ENCODE peak calls at places on chromosomes 2 and 18, in nine cellular contexts. D, U, H, I, G, V, Q, L and X are unnamed samples.

GRCh38 chr18:8389391-8390340 is 219.6 kb upstream of the RAB12 start:
- DNase-seq in D (no peak), U (peak), H (peak), I (peak), G (peak), V (peak), Q (peak), L (peak), X (peak)

GRCh38 chr18:58315041-58315440 is 271.0 kb downstream of the NEDD4L start:
- DNase-seq in D (no peak), U (no peak), H (no peak), I (no peak), G (no peak), V (no peak), Q (peak), L (no peak), X (no peak)

GRCh38 chr2:185526156-185526555 is 212.4 kb upstream of the FSIP2 start:
- DNase-seq in D (no peak), U (no peak), H (no peak), I (no peak), G (no peak), V (no peak), Q (no peak), L (no peak), X (no peak)

GRCh38 chr18:73614812-73615211 is 532.8 kb downstream of the FBXO15 start:
- DNase-seq in D (no peak), U (no peak), H (no peak), I (no peak), G (no peak), V (no peak), Q (no peak), L (no peak), X (no peak)

GRCh38 chr2:207403950-207404349 is 125.8 kb upstream of the CREB1 start:
- DNase-seq in D (no peak), U (no peak), H (no peak), I (no peak), G (no peak), V (no peak), Q (no peak), L (no peak), X (no peak)

GRCh38 chr2:180291552-180292421 is 284.7 kb upstream of the CWC22 start:
- DNase-seq in D (no peak), U (no peak), H (no peak), I (no peak), G (no peak), V (no peak), Q (no peak), L (no peak), X (peak)

GRCh38 chr2:30923575-30923974 is 116.3 kb upstream of the CAPN13 start:
- DNase-seq in D (no peak), U (no peak), H (no peak), I (no peak), G (no peak), V (peak), Q (no peak), L (no peak), X (no peak)

GRCh38 chr2:162474006-162474405 is 130.1 kb downstream of the GCA start:
- DNase-seq in D (no peak), U (no peak), H (no peak), I (no peak), G (no peak), V (no peak), Q (no peak), L (no peak), X (no peak)

GRCh38 chr18:78138993-78139496 is 840.6 kb upstream of the SALL3 start:
- DNase-seq in D (no peak), U (no peak), H (no peak), I (no peak), G (no peak), V (no peak), Q (no peak), L (no peak), X (no peak)

GRCh38 chr18:7658701-7659100 is 91.6 kb downstream of the PTPRM start:
- DNase-seq in D (no peak), U (no peak), H (no peak), I (no peak), G (no peak), V (no peak), Q (no peak), L (no peak), X (no peak)

GRCh38 chr2:215917953-215918620 is 95.3 kb downstream of the MREG start:
- DNase-seq in D (no peak), U (peak), H (no peak), I (no peak), G (no peak), V (no peak), Q (no peak), L (no peak), X (no peak)

GRCh38 chr18:62081248-62081647 is 105.6 kb downstream of the PIGN start:
- DNase-seq in D (no peak), U (peak), H (no peak), I (no peak), G (no peak), V (no peak), Q (no peak), L (no peak), X (no peak)

GRCh38 chr2:82993631-82994030 is 1465.4 kb downstream of the SUCLG1 start:
- DNase-seq in D (no peak), U (no peak), H (no peak), I (no peak), G (no peak), V (no peak), Q (no peak), L (no peak), X (no peak)

GRCh38 chr2:220437938-220438337 is 810.5 kb downstream of the SLC4A3 start:
- DNase-seq in D (no peak), U (no peak), H (no peak), I (no peak), G (no peak), V (no peak), Q (no peak), L (no peak), X (no peak)

GRCh38 chr2:113173563-113174368 is at the start of gene PSD4:
- DNase-seq in D (peak), U (no peak), H (peak), I (peak), G (peak), V (no peak), Q (peak), L (peak), X (no peak)

GRCh38 chr2:180679693-180680092 is 300.7 kb upstream of the UBE2E3 start:
- DNase-seq in D (no peak), U (no peak), H (no peak), I (no peak), G (no peak), V (no peak), Q (no peak), L (no peak), X (no peak)

GRCh38 chr2:236321430-236321829 is 57.2 kb upstream of the ASB18 start:
- DNase-seq in D (no peak), U (no peak), H (no peak), I (no peak), G (no peak), V (no peak), Q (no peak), L (no peak), X (no peak)

GRCh38 chr2:218401834-218402370 is 2.2 kb downstream of the CTDSP1 start:
- DNase-seq in D (no peak), U (no peak), H (no peak), I (no peak), G (no peak), V (peak), Q (no peak), L (peak), X (no peak)

GRCh38 chr2:26401739-26402541 is at the start of gene DRC1:
- DNase-seq in D (no peak), U (peak), H (no peak), I (peak), G (peak), V (peak), Q (peak), L (peak), X (peak)

GRCh38 chr2:238130696-238131628 is 7.5 kb upstream of the KLHL30 start:
- DNase-seq in D (no peak), U (no peak), H (no peak), I (no peak), G (no peak), V (no peak), Q (no peak), L (no peak), X (no peak)

GRCh38 chr18:13275075-13275474 is 56.5 kb downstream of the LDLRAD4 start:
- DNase-seq in D (no peak), U (no peak), H (no peak), I (no peak), G (no peak), V (no peak), Q (no peak), L (no peak), X (no peak)

GRCh38 chr2:142863485-142863921 is 14.0 kb upstream of the KYNU start:
- DNase-seq in D (no peak), U (peak), H (no peak), I (no peak), G (no peak), V (no peak), Q (no peak), L (no peak), X (no peak)

GRCh38 chr18:12398625-12399024 is 9.1 kb upstream of the PRELID3A start:
- DNase-seq in D (no peak), U (no peak), H (no peak), I (no peak), G (no peak), V (no peak), Q (no peak), L (no peak), X (no peak)

GRCh38 chr2:191012845-191013616 is 940 bp downstream of the STAT1 start:
- DNase-seq in D (no peak), U (no peak), H (no peak), I (no peak), G (no peak), V (no peak), Q (peak), L (peak), X (no peak)

GRCh38 chr2:64751286-64752260 is 97.9 kb upstream of the SERTAD2 start:
- DNase-seq in D (no peak), U (no peak), H (peak), I (no peak), G (peak), V (peak), Q (peak), L (peak), X (peak)
- TF ChIP-seq POLR2A in D (peak), U (peak), H (peak), I (no peak), G (peak), V (peak), Q (peak), L (peak), X (peak)

GRCh38 chr2:98016908-98017700 is 21.4 kb upstream of the TMEM131 start:
- DNase-seq in D (no peak), U (no peak), H (no peak), I (no peak), G (peak), V (no peak), Q (no peak), L (no peak), X (no peak)

GRCh38 chr2:98014379-98014778 is 18.6 kb upstream of the TMEM131 start:
- DNase-seq in D (no peak), U (no peak), H (no peak), I (no peak), G (no peak), V (no peak), Q (no peak), L (no peak), X (no peak)

GRCh38 chr2:98012561-98012979 is 16.8 kb upstream of the TMEM131 start:
- DNase-seq in D (no peak), U (no peak), H (no peak), I (no peak), G (no peak), V (no peak), Q (no peak), L (no peak), X (no peak)

GRCh38 chr2:98013407-98014042 is 17.8 kb upstream of the TMEM131 start:
- DNase-seq in D (no peak), U (no peak), H (no peak), I (no peak), G (no peak), V (no peak), Q (no peak), L (no peak), X (no peak)

DNA sequence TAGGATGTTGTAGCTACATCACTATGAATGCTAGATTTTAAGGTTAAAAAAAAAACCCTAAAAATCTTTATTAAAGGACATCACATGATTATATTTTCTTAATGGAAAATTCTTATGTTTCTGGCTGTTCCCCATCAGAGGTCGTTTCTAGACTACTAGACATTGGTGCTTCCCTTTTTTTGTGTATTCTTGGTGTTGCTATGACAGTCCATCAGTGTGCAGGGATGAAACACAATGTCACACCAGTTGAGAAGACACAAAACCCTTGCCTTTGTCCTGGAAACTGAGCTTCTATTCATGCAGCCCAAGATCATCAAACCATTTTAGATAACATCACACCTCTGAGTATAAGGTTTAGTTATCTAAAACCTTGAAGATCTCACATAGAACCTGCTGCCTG is 19.9 kb upstream of the TMEM131 start:
- DNase-seq in D (no peak), U (no peak), H (no peak), I (no peak), G (no peak), V (no peak), Q (no peak), L (no peak), X (no peak)
- TF ChIP-seq POLR2A in D (no peak), U (no peak), H (no peak), I (no peak), G (no peak), V (no peak), Q (no peak), L (no peak), X (no peak)

GRCh38 chr18:66682855-66683322 is 79.0 kb upstream of the CDH19 start:
- DNase-seq in D (no peak), U (peak), H (no peak), I (no peak), G (no peak), V (no peak), Q (peak), L (peak), X (no peak)
- TF ChIP-seq POLR2A in D (no peak), U (no peak), H (no peak), I (no peak), G (no peak), V (no peak), Q (no peak), L (no peak), X (no peak)

DNA sequence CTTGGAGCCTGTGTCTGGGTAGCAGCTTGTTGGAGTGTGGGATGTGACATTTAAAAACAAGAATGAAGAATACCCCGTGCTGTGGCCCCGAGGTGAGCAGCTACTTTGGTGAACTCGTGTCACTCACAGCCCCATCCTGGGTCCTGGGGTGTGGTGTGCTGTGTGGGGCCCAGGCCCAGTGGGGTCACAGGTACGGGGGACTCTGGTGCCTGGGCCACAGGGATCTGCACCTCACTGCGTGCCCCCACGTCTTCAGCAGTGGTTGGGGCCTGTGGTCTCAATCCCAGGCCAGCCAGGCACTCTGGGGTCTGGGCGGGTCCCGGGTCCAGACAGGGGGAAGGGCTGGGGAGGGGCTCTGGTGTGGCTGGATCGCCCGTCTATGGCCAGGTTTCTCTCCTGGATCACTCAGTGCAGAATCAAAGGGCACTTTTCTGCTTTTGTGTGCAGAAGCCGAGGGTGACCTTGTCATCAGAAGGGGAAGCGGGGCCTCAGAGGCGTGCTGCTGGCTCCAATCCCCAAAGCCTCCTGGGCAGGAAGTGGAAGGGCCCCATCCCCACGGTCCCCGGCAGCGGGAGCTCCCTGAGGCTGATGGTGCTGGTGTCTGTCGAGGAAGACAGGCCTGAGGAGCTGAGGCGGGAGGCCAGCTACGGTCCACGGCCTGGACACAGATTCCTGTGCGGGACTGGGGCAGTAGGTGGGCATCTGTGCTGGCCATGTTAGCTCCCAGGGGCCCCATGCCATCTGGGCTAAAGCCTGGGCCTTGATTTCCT is 1.4 kb downstream of the GPR35 start:
- DNase-seq in D (no peak), U (no peak), H (no peak), I (no peak), G (peak), V (peak), Q (peak), L (peak), X (no peak)
- TF ChIP-seq POLR2A in D (no peak), U (no peak), H (no peak), I (no peak), G (no peak), V (no peak), Q (no peak), L (no peak), X (no peak)

DNA sequence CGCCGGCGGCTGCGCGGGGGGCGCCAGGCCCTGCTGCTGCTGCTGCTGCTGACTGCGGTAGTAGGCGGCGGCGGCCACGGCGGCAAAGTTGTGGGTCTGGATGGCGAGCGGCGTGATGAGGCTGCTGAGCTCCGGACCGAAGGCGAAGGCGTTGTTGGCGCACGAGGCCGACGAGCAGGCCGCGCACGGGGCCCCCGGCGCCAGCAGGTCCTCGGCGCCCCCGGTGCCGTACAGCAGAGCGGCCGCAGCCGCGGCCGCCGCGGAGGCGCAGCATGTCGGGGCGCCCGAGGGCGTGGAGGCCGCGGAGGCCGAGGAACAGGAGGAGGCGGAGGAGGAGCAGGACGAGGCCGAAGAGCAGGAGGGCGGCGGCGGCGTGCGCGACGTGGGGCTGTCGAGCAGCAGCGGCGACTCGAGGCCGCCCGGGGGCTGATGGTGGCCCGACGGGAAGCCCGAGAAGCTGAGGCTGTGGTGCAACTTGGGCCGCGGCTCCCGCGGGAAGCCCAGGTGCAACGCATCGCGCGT is 1.8 kb downstream of the ZFP36L2 start:
- DNase-seq in D (no peak), U (no peak), H (peak), I (no peak), G (peak), V (peak), Q (no peak), L (peak), X (no peak)
- TF ChIP-seq POLR2A in D (peak), U (no peak), H (no peak), I (no peak), G (peak), V (no peak), Q (no peak), L (no peak), X (no peak)